ENCODE peak calls at places on chromosomes 6 and 20, in four cellular contexts. V, W, S and Y are unnamed samples.
A peak's percentile ranks its signal among the peaks of the same experiment; 100 is the strongest.

GRCh38 chr6:64580346-64580745 is 944.7 kb downstream of the PHF3 start:
- DNase-seq in V (no peak), W (no peak), S (no peak), Y (peak; percentile 70)

GRCh38 chr6:46421239-46421638 is 70.0 kb downstream of the RCAN2 start:
- DNase-seq in V (no peak), W (no peak), S (no peak), Y (peak; percentile 58)

GRCh38 chr20:25856256-25856884 is 159.7 kb upstream of the ZNF337 start:
- DNase-seq in V (no peak), W (no peak), S (no peak), Y (no peak)

GRCh38 chr6:166325383-166326042 is 16.8 kb downstream of the SFT2D1 start:
- DNase-seq in V (no peak), W (no peak), S (no peak), Y (no peak)

GRCh38 chr6:86586195-86586594 is 351.1 kb upstream of the HTR1E start:
- DNase-seq in V (no peak), W (no peak), S (no peak), Y (no peak)

GRCh38 chr6:112881027-112881426 is 533.9 kb downstream of the RFPL4B start:
- DNase-seq in V (no peak), W (peak; percentile 19), S (no peak), Y (peak; percentile 67)

GRCh38 chr20:63094767-63095499 is 88.2 kb upstream of the BHLHE23 start:
- DNase-seq in V (no peak), W (no peak), S (no peak), Y (no peak)

GRCh38 chr6:107716688-107717089 is 107.4 kb downstream of the SCML4 start:
- DNase-seq in V (no peak), W (peak; percentile 47), S (peak; percentile 68), Y (peak; percentile 54)

GRCh38 chr6:11198663-11199603 is 33.5 kb downstream of the NEDD9 start:
- DNase-seq in V (no peak), W (no peak), S (peak; percentile 27), Y (no peak)

GRCh38 chr20:12083269-12083668 is 165.6 kb downstream of the BTBD3 start:
- DNase-seq in V (no peak), W (no peak), S (no peak), Y (no peak)

GRCh38 chr20:49890651-49891361 is 24.5 kb downstream of the SPATA2 start:
- DNase-seq in V (no peak), W (no peak), S (no peak), Y (peak; percentile 50)

GRCh38 chr20:53702617-53703016 is 109.0 kb upstream of the ZNF217 start:
- DNase-seq in V (no peak), W (no peak), S (no peak), Y (no peak)

GRCh38 chr20:53642196-53643030 is 48.8 kb upstream of the ZNF217 start:
- DNase-seq in V (no peak), W (peak; percentile 77), S (peak; percentile 32), Y (peak; percentile 66)

GRCh38 chr20:61296629-61297019 is 44.6 kb downstream of the CDH4 start:
- DNase-seq in V (no peak), W (peak; percentile 13), S (no peak), Y (no peak)

GRCh38 chr20:25226433-25227316 is 21.2 kb upstream of the PYGB start:
- DNase-seq in V (no peak), W (no peak), S (no peak), Y (no peak)

GRCh38 chr6:17632929-17633328 is 32.8 kb downstream of the FAM8A1 start:
- DNase-seq in V (no peak), W (no peak), S (no peak), Y (no peak)

GRCh38 chr6:75244063-75244575 is 518 bp upstream of the COX7A2 start:
- DNase-seq in V (no peak), W (no peak), S (peak; percentile 15), Y (no peak)

GRCh38 chr6:121216928-121217327 is 117.4 kb downstream of the TBC1D32 start:
- DNase-seq in V (no peak), W (no peak), S (no peak), Y (peak; percentile 41)

GRCh38 chr6:89731924-89732568 is 87.5 kb downstream of the MDN1 start:
- DNase-seq in V (no peak), W (no peak), S (no peak), Y (no peak)

GRCh38 chr20:19901226-19901625 is 115.9 kb upstream of the NAA20 start:
- DNase-seq in V (no peak), W (no peak), S (no peak), Y (no peak)

GRCh38 chr6:31792741-31793140 is 2.8 kb downstream of the VARS1 start:
- DNase-seq in V (no peak), W (peak; percentile 85), S (peak; percentile 30), Y (peak; percentile 51)

GRCh38 chr6:139588076-139588639 is 213.7 kb upstream of the CITED2 start:
- DNase-seq in V (no peak), W (peak; percentile 87), S (no peak), Y (peak; percentile 74)

GRCh38 chr20:50982372-50982771 is 23.8 kb downstream of the MOCS3 start:
- DNase-seq in V (peak; percentile 73), W (peak; percentile 73), S (no peak), Y (peak; percentile 74)

GRCh38 chr20:38674178-38675133 is 49.8 kb upstream of the SLC32A1 start:
- DNase-seq in V (no peak), W (peak; percentile 8), S (peak; percentile 77), Y (peak; percentile 62)